ENCODE peak calls at places on chromosomes 11 and 22, in five cellular contexts. F is GM12865, A is breast epithelium, V is thoracic aorta, K is AG09319. P is an unnamed sample.

GRCh38 chr11:107017433-107018227 is 646 bp downstream of the GUCY1A2 start:
- DNase-seq in F (peak; percentile 63), A (no peak), V (no peak), K (no peak), P (no peak)

GRCh38 chr11:44755553-44756505 is 29.1 kb downstream of the TSPAN18 start:
- DNase-seq in F (no peak), A (no peak), V (no peak), K (no peak), P (no peak)

GRCh38 chr11:71286701-71287643 is 34.6 kb upstream of the SHANK2 start:
- DNase-seq in F (no peak), A (peak; percentile 58), V (no peak), K (peak; percentile 97), P (no peak)

GRCh38 chr11:122154227-122154626 is 38.2 kb upstream of the BLID start:
- DNase-seq in F (no peak), A (no peak), V (no peak), K (no peak), P (no peak)

GRCh38 chr22:32958021-32958420 is 100.2 kb downstream of the SYN3 start:
- DNase-seq in F (no peak), A (no peak), V (no peak), K (no peak), P (no peak)

GRCh38 chr11:65850217-65851082 is 7.5 kb downstream of the CFL1 start:
- DNase-seq in F (peak; percentile 21), A (no peak), V (no peak), K (no peak), P (no peak)

GRCh38 chr22:40588726-40589125 is 47.8 kb downstream of the MRTFA start:
- DNase-seq in F (no peak), A (no peak), V (no peak), K (peak; percentile 34), P (no peak)

GRCh38 chr11:104033134-104033533 is 3.3 kb upstream of the DDI1 start:
- DNase-seq in F (no peak), A (no peak), V (no peak), K (peak; percentile 56), P (peak; percentile 70)

GRCh38 chr22:47355776-47356432 is 593.5 kb downstream of the TBC1D22A start:
- DNase-seq in F (no peak), A (no peak), V (no peak), K (no peak), P (no peak)

GRCh38 chr11:62444271-62444833 is 25.5 kb downstream of the SCGB1A1 start:
- DNase-seq in F (peak; percentile 37), A (no peak), V (peak; percentile 42), K (no peak), P (no peak)

GRCh38 chr11:120184371-120184945 is 26.4 kb upstream of the OAF start:
- DNase-seq in F (no peak), A (no peak), V (no peak), K (no peak), P (no peak)

GRCh38 chr11:14861680-14862079 is 30.4 kb downstream of the CYP2R1 start:
- DNase-seq in F (no peak), A (no peak), V (no peak), K (no peak), P (no peak)

GRCh38 chr11:44005076-44005800 is 42.5 kb upstream of the ACCSL start:
- DNase-seq in F (no peak), A (no peak), V (no peak), K (no peak), P (no peak)

GRCh38 chr11:85791326-85791990 is 19.5 kb downstream of the SYTL2 start:
- DNase-seq in F (no peak), A (no peak), V (no peak), K (no peak), P (no peak)

GRCh38 chr11:68342459-68343158 is 30.2 kb downstream of the LRP5 start:
- DNase-seq in F (no peak), A (peak; percentile 71), V (no peak), K (no peak), P (no peak)

GRCh38 chr22:43473031-43473430 is 61.2 kb downstream of the MPPED1 start:
- DNase-seq in F (no peak), A (no peak), V (no peak), K (no peak), P (no peak)

GRCh38 chr11:86954288-86955110 is 696 bp downstream of the FZD4 start:
- DNase-seq in F (peak; percentile 7), A (no peak), V (no peak), K (no peak), P (no peak)

GRCh38 chr11:12287009-12287373 is 90.4 kb upstream of the PARVA start:
- DNase-seq in F (no peak), A (no peak), V (peak; percentile 41), K (peak; percentile 84), P (peak; percentile 77)

GRCh38 chr11:17876827-17877226 is 136.0 kb downstream of the SERGEF start:
- DNase-seq in F (no peak), A (no peak), V (no peak), K (no peak), P (no peak)

GRCh38 chr22:37371491-37371890 is 55.8 kb downstream of the ELFN2 start:
- DNase-seq in F (no peak), A (no peak), V (no peak), K (no peak), P (no peak)

GRCh38 chr11:103035656-103036434 is 56.1 kb downstream of the DCUN1D5 start:
- DNase-seq in F (peak; percentile 75), A (no peak), V (no peak), K (peak; percentile 49), P (peak; percentile 16)

GRCh38 chr11:131767421-131767820 is 397.0 kb downstream of the NTM start:
- DNase-seq in F (no peak), A (no peak), V (no peak), K (no peak), P (no peak)

GRCh38 chr11:126636911-126637799 is 281.7 kb downstream of the ST3GAL4 start:
- DNase-seq in F (no peak), A (no peak), V (no peak), K (no peak), P (no peak)

GRCh38 chr11:121523581-121524232 is 70.9 kb upstream of the SORL1-AS1 start:
- DNase-seq in F (no peak), A (no peak), V (no peak), K (no peak), P (no peak)

GRCh38 chr11:62922653-62923371 is 1.6 kb upstream of the CHRM1 start:
- DNase-seq in F (peak; percentile 41), A (peak; percentile 48), V (no peak), K (no peak), P (no peak)

GRCh38 chr11:67118059-67118766 is 850 bp upstream of the KDM2A start:
- DNase-seq in F (peak; percentile 70), A (peak; percentile 52), V (no peak), K (no peak), P (no peak)

DNA sequence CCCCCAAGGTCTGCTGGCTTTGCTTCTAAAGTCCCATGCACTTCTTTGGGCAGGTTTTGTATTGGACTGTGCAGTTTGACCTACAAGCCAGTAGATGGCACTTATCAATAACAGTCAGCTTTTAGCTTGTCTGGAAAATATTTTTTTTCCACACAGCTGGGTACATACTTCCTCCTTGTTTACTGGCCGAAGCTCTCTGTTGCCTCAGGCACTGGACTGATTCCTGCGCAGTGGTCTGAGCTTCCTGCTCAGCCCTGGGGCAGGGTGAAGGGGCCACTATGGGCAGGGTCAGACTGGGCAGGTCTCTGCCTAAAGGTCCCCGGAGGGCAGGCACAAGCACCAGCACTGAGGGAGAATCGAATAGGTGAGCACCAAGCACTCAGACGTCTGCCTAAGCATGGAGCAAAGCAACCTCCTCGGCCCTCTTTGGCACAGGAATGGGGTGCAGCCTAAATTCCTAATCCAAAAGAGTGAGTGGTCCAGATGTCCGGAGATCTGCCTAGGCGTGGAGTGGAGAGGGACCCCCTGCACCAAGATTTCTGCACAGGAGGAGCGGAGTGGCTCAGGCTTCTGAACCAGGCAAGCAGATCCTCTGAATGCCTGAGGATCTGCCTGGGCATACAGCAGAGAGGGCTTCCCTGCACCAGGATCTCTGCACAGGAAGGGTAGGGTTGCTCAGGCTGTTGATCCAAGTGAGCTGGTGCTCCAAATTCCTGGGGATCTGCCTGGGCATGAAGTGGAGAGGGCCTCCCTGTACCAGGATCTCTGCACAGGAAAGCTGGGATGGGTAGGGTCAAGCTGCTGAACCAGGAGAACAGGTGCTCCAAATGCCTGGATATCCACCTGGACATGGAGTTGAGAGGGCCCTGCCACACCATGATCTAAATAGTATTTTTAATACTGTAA is 105.9 kb upstream of the C11orf58 start:
- DNase-seq in F (peak; percentile 11), A (no peak), V (no peak), K (no peak), P (no peak)
- TF ChIP-seq CTCF in F (peak; percentile 36), A (no peak), V (no peak), K (no peak), P (peak; percentile 73)

DNA sequence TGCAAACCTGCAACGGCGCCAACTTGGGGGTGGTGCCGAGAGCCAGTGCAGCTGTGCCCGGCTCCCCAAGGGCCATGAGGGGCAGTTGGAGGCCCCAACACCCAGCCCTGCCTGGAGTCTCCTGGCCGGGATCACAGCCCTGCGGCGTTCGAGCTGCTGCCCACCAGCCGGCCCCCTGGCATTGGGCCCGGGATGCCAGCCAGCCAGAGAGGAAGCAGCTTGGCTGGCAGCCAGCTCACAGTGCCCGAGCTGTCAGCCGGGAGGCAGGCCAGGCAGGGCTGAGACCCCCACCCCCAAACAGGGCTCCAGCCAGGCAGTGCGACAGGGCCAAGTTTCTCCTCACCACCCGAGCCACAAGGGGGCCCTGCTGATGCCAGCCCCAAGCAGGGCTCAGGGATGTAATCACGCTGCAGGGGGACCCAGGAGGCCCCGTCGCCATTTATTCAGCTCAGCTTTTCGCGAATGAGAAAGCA is 26.0 kb upstream of the TCF20 start:
- DNase-seq in F (no peak), A (no peak), V (no peak), K (no peak), P (no peak)
- TF ChIP-seq CTCF in F (peak; percentile 7), A (no peak), V (no peak), K (no peak), P (peak; percentile 58)

GRCh38 chr22:49026476-49027121 is 801.1 kb downstream of the BRD1 start:
- DNase-seq in F (no peak), A (no peak), V (no peak), K (no peak), P (no peak)
- TF ChIP-seq CTCF in F (no peak), A (no peak), V (peak; percentile 27), K (no peak), P (no peak)

DNA sequence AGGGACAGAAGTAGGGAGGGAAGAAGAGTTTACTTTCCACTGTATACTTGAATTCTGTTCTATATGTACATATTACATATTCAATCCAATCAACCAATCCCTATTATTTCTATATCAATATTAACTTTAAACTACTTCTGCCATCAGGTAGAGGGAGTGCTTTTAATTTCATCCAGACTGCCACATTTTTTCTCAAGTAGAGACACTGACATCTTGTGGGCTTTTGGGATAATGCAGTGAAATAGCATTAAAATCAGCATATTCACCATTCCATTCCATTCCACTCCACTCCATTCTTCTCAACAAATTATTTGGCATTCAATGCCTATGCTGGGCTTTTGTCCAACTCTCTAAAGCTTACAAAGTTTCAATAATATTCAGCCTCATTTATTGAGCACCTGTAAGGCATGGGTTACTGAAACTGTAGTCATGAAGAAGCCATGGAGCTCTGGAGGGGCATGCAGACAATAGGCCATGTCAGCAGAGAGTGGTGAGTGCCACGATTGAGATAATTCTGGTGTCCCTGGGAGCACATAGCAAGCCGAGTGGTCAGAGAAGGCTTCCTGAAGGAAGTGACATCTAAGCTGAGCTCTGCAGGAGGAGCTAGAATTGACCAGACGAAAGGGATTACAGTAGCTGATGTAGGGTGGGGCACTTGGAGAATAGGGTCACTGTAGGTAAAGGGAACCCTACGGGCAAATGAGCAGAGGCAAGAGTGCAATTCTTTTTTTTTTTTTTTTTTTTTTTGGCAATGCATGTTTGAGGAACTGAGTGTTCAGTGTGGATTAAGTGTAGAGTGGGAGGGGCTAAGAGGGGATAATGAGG is 12.8 kb upstream of the CLPB start:
- DNase-seq in F (peak; percentile 51), A (no peak), V (no peak), K (peak; percentile 31), P (no peak)
- TF ChIP-seq CTCF in F (peak; percentile 62), A (peak; percentile 71), V (peak; percentile 61), K (peak; percentile 73), P (peak; percentile 77)

GRCh38 chr22:17369553-17370035 is 334 bp downstream of the CECR2 start:
- DNase-seq in F (peak; percentile 24), A (no peak), V (no peak), K (no peak), P (no peak)
- TF ChIP-seq CTCF in F (no peak), A (no peak), V (no peak), K (no peak), P (no peak)